ENCODE peak calls at places on chromosomes 16 and 17, in seven cellular contexts. J, S, G, C, B, M and Z are unnamed samples.

GRCh38 chr17:1649844-1650409 is at the start of gene RILP:
- DNase-seq in M (no peak), C (peak), G (peak), B (peak), J (no peak), S (peak), Z (peak)

GRCh38 chr16:10509534-10510025 is 70.8 kb downstream of the EMP2 start:
- DNase-seq in J (peak), B (peak), G (peak), M (peak), C (no peak), S (peak), Z (peak)

GRCh38 chr16:59993101-59993500 is 1259.0 kb upstream of the GOT2 start:
- DNase-seq in G (no peak), J (no peak), C (peak), S (no peak), M (no peak), B (peak), Z (no peak)

GRCh38 chr17:57970706-57971105 is 15.5 kb upstream of the CUEDC1 start:
- DNase-seq in S (no peak), G (no peak), M (no peak), C (no peak), J (peak), B (no peak), Z (no peak)

GRCh38 chr17:50107790-50108414 is 12.8 kb downstream of the PDK2 start:
- DNase-seq in S (no peak), J (peak), B (no peak), C (no peak), G (no peak), M (no peak), Z (no peak)

GRCh38 chr17:15213381-15214087 is 51.6 kb downstream of the PMP22 start:
- DNase-seq in G (peak), J (peak), C (no peak), B (peak), M (no peak), S (no peak), Z (peak)

GRCh38 chr16:84532855-84533486 is 28.5 kb upstream of the MEAK7 start:
- DNase-seq in G (no peak), C (no peak), B (no peak), S (no peak), J (peak), M (no peak), Z (no peak)

GRCh38 chr17:74449773-74450172 is 16.7 kb upstream of the CD300A start:
- DNase-seq in J (no peak), G (no peak), B (no peak), M (no peak), C (no peak), S (no peak), Z (no peak)

GRCh38 chr17:17749025-17749772 is 67.9 kb downstream of the RAI1 start:
- DNase-seq in C (peak), B (no peak), M (peak), G (no peak), S (no peak), J (no peak), Z (peak)

GRCh38 chr16:89564476-89565255 is 4.2 kb downstream of the RPL13 start:
- DNase-seq in C (no peak), S (no peak), G (peak), J (no peak), M (no peak), B (no peak), Z (no peak)